ENCODE peak calls at places on chromosomes 4 and X, in eight cellular contexts. S is bronchial epithelial cell, O is A549, J is upper lobe of right lung, K is heart left ventricle, E is heart right ventricle, D is cardiac muscle cell, X is body of pancreas. F is an unnamed sample.

GRCh38 chrX:41334866-41335589 is 1.1 kb downstream of the DDX3X start:
- DNase-seq in S (no peak), O (peak; percentile 44), J (peak; percentile 75), K (peak; percentile 68), E (peak; percentile 59), D (peak; percentile 73), X (peak; percentile 73), F (no peak)

GRCh38 chr4:150308824-150309472 is 230.7 kb downstream of the DCLK2 start:
- DNase-seq in S (peak; percentile 83), O (peak; percentile 3), J (no peak), K (no peak), E (no peak), D (peak; percentile 28), X (no peak), F (no peak)

GRCh38 chr4:74535471-74535870 is 90.5 kb downstream of the AREG start:
- DNase-seq in S (no peak), O (no peak), J (no peak), K (no peak), E (no peak), D (no peak), X (no peak), F (no peak)

GRCh38 chrX:131762802-131763234 is 218.9 kb downstream of the OR13H1 start:
- DNase-seq in S (no peak), O (peak; percentile 87), J (no peak), K (no peak), E (no peak), D (no peak), X (peak; percentile 76), F (no peak)

GRCh38 chr4:40264995-40265909 is 68.4 kb downstream of the RHOH start:
- DNase-seq in S (no peak), O (no peak), J (no peak), K (peak; percentile 8), E (peak; percentile 37), D (no peak), X (peak; percentile 21), F (no peak)

GRCh38 chr4:173168396-173169177 is at the start of gene GALNT7:
- DNase-seq in S (peak; percentile 48), O (peak; percentile 81), J (peak; percentile 89), K (peak; percentile 69), E (peak; percentile 66), D (peak; percentile 73), X (peak; percentile 84), F (peak; percentile 82)

GRCh38 chr4:177229331-177229730 is 80.3 kb upstream of the NEIL3 start:
- DNase-seq in S (no peak), O (no peak), J (no peak), K (no peak), E (no peak), D (peak; percentile 25), X (no peak), F (no peak)

GRCh38 chrX:7346021-7346420 is 198.1 kb upstream of the PUDP start:
- DNase-seq in S (no peak), O (no peak), J (no peak), K (no peak), E (no peak), D (no peak), X (no peak), F (no peak)

GRCh38 chrX:31658360-31658759 is 586.5 kb upstream of the FTHL17 start:
- DNase-seq in S (peak; percentile 29), O (peak; percentile 2), J (no peak), K (no peak), E (no peak), D (peak; percentile 49), X (no peak), F (no peak)

GRCh38 chrX:100350704-100351489 is 59.2 kb downstream of the PCDH19 start:
- DNase-seq in S (no peak), O (no peak), J (no peak), K (no peak), E (no peak), D (no peak), X (no peak), F (no peak)

GRCh38 chr4:71239365-71239764 is 99.5 kb upstream of the SLC4A4 start:
- DNase-seq in S (peak; percentile 74), O (no peak), J (no peak), K (no peak), E (no peak), D (no peak), X (no peak), F (no peak)

GRCh38 chr4:15729910-15730533 is 27.2 kb downstream of the BST1 start:
- DNase-seq in S (peak; percentile 51), O (peak; percentile 40), J (no peak), K (peak; percentile 13), E (no peak), D (peak; percentile 65), X (peak; percentile 22), F (no peak)

GRCh38 chr4:77849278-77849965 is 13.2 kb upstream of the MRPL1 start:
- DNase-seq in S (peak; percentile 47), O (no peak), J (no peak), K (no peak), E (no peak), D (no peak), X (no peak), F (no peak)

GRCh38 chr4:153112071-153112460 is 92.2 kb upstream of the TRIM2 start:
- DNase-seq in S (no peak), O (no peak), J (no peak), K (no peak), E (no peak), D (no peak), X (no peak), F (no peak)

GRCh38 chr4:168388890-168389289 is 70.3 kb upstream of the DDX60 start:
- DNase-seq in S (peak; percentile 87), O (no peak), J (no peak), K (no peak), E (no peak), D (peak; percentile 38), X (no peak), F (no peak)

GRCh38 chrX:130885996-130886395 is 17.0 kb downstream of the ENOX2 start:
- DNase-seq in S (no peak), O (no peak), J (no peak), K (no peak), E (no peak), D (no peak), X (no peak), F (no peak)

GRCh38 chr4:142041788-142042187 is 405.4 kb downstream of the IL15 start:
- DNase-seq in S (no peak), O (no peak), J (no peak), K (no peak), E (no peak), D (no peak), X (no peak), F (no peak)

GRCh38 chr4:1872918-1873269 is 1.7 kb downstream of the NSD2 start:
- DNase-seq in S (peak; percentile 82), O (no peak), J (no peak), K (no peak), E (no peak), D (peak; percentile 37), X (no peak), F (no peak)

DNA sequence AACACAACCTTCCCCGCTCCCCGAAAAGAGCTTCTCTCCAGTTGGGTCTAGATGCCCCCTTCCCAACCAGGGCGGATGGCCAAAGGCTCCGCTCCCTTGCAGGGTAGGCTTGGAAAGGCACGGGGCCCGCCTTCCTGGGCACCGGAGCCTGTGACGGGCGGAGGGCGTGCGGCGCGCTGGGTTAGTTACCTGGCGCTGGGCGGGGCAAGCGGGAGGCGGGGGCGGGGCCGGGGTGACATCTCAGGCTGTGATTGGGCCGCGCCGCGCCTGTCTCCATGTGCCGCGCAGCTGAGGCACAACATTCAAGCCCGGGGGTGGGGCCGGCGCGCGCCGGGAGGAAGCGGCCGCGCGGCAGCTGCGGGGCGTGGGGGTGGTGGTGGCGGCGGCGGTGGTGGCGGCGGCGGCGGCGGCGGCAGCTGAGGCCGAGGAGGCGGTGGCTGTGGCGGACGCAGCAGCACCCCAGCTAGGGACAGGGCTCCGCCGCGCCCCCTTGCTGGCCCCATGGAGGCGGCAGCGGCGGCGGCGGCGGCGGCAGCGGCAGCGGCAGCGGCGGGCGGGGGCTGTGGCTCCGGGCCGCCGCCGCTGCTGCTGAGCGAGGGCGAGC is at the start of gene REPS2:
- DNase-seq in S (peak; percentile 55), O (peak; percentile 68), J (peak; percentile 94), K (peak; percentile 78), E (peak; percentile 83), D (peak; percentile 72), X (peak; percentile 92), F (peak; percentile 88)
- TF ChIP-seq CTCF in S (no peak), O (no peak), J (no peak), K (no peak), E (no peak), D (no peak), X (no peak), F (no peak)

GRCh38 chrX:29940750-29941149 is 274.6 kb upstream of the MAGEB2 start:
- DNase-seq in S (no peak), O (no peak), J (no peak), K (no peak), E (no peak), D (no peak), X (no peak), F (no peak)
- TF ChIP-seq CTCF in S (no peak), O (no peak), J (no peak), K (no peak), E (no peak), D (no peak), X (no peak), F (peak; percentile 42)

GRCh38 chr4:154683956-154684681 is 59.7 kb upstream of the LRAT start:
- DNase-seq in S (no peak), O (no peak), J (no peak), K (no peak), E (no peak), D (no peak), X (no peak), F (no peak)

GRCh38 chr4:154692311-154692818 is 51.4 kb upstream of the LRAT start:
- DNase-seq in S (no peak), O (no peak), J (no peak), K (no peak), E (no peak), D (no peak), X (no peak), F (no peak)

GRCh38 chr4:154687840-154688239 is 56.0 kb upstream of the LRAT start:
- DNase-seq in S (no peak), O (no peak), J (no peak), K (no peak), E (no peak), D (no peak), X (no peak), F (no peak)

GRCh38 chr4:154691229-154691628 is 52.6 kb upstream of the LRAT start:
- DNase-seq in S (no peak), O (no peak), J (no peak), K (no peak), E (no peak), D (no peak), X (no peak), F (no peak)

DNA sequence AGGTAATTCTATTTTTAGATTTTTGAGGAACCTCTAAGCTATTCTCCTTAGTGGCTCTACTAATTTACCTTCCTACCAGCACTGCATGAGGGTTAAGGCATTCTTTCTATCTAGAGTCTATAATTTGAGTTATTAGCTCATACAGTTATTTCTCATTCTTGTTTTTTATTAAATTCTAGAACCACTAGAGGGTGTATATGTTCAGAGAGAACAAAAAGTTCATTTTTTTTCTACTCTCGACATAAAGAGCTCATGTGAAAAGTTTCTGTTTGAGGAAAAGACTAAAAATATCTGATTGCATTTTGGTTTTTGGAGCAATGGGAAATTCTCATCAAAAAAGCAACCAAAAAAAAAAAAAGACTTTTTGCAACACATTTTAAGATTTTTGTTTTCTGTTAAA is 57.0 kb upstream of the LRAT start:
- DNase-seq in S (peak; percentile 32), O (no peak), J (no peak), K (no peak), E (no peak), D (no peak), X (no peak), F (no peak)
- TF ChIP-seq CTCF in S (peak; percentile 8), O (peak; percentile 22), J (no peak), K (no peak), E (no peak), D (peak; percentile 20), X (no peak), F (peak; percentile 47)

GRCh38 chrX:150772150-150772970 is 79.2 kb downstream of the MTMR1 start:
- DNase-seq in S (peak; percentile 29), O (peak; percentile 78), J (peak; percentile 86), K (peak; percentile 66), E (peak; percentile 82), D (peak; percentile 74), X (peak; percentile 75), F (peak; percentile 82)
- TF ChIP-seq CTCF in S (peak; percentile 83), O (peak; percentile 74), J (peak; percentile 72), K (peak; percentile 82), E (peak; percentile 81), D (peak; percentile 79), X (peak; percentile 52), F (peak; percentile 81)